ENCODE peak calls at places on chromosomes 7 and 10, in six cellular contexts. One of them, this sample, is unnamed.

GRCh38 chr7:31782411-31782991 is 95.5 kb downstream of the PPP1R17 start:
- DNase-seq in prostate gland: no peak
- DNase-seq in stomach: no peak
- DNase-seq in PC-9: peak
- DNase-seq in suprapubic skin: no peak
- DNase-seq in cardiac muscle cell: peak
- DNase-seq in this sample: no peak

GRCh38 chr10:61836888-61837747 is 64.4 kb upstream of the ARID5B start:
- DNase-seq in prostate gland: no peak
- DNase-seq in stomach: no peak
- DNase-seq in PC-9: peak
- DNase-seq in suprapubic skin: no peak
- DNase-seq in cardiac muscle cell: peak
- DNase-seq in this sample: no peak

GRCh38 chr10:45809829-45810228 is 37.5 kb downstream of the AGAP4 start:
- DNase-seq in prostate gland: no peak
- DNase-seq in stomach: no peak
- DNase-seq in PC-9: no peak
- DNase-seq in suprapubic skin: no peak
- DNase-seq in cardiac muscle cell: peak
- DNase-seq in this sample: no peak

GRCh38 chr7:29352041-29352440 is 157.5 kb downstream of the CHN2 start:
- DNase-seq in prostate gland: no peak
- DNase-seq in stomach: no peak
- DNase-seq in PC-9: peak
- DNase-seq in suprapubic skin: no peak
- DNase-seq in cardiac muscle cell: no peak
- DNase-seq in this sample: no peak

GRCh38 chr10:130141460-130141859 is 5.3 kb downstream of the GLRX3 start:
- DNase-seq in prostate gland: no peak
- DNase-seq in stomach: no peak
- DNase-seq in PC-9: no peak
- DNase-seq in suprapubic skin: no peak
- DNase-seq in cardiac muscle cell: peak
- DNase-seq in this sample: no peak

GRCh38 chr10:53315709-53316108 is 543.1 kb upstream of the MBL2 start:
- DNase-seq in prostate gland: no peak
- DNase-seq in stomach: no peak
- DNase-seq in PC-9: no peak
- DNase-seq in suprapubic skin: no peak
- DNase-seq in cardiac muscle cell: no peak
- DNase-seq in this sample: no peak

GRCh38 chr10:102678842-102679289 is 34.6 kb downstream of the TRIM8 start:
- DNase-seq in prostate gland: peak
- DNase-seq in stomach: peak
- DNase-seq in PC-9: no peak
- DNase-seq in suprapubic skin: no peak
- DNase-seq in cardiac muscle cell: peak
- DNase-seq in this sample: no peak

GRCh38 chr7:92843034-92843760 is 6.8 kb upstream of the CDK6 start:
- DNase-seq in prostate gland: no peak
- DNase-seq in stomach: no peak
- DNase-seq in PC-9: no peak
- DNase-seq in suprapubic skin: no peak
- DNase-seq in cardiac muscle cell: peak
- DNase-seq in this sample: no peak

GRCh38 chr10:132627736-132628512 is 90.3 kb downstream of the INPP5A start:
- DNase-seq in prostate gland: no peak
- DNase-seq in stomach: peak
- DNase-seq in PC-9: no peak
- DNase-seq in suprapubic skin: peak
- DNase-seq in cardiac muscle cell: peak
- DNase-seq in this sample: no peak

GRCh38 chr10:3754727-3755439 is 30.1 kb downstream of the KLF6 start:
- DNase-seq in prostate gland: no peak
- DNase-seq in stomach: no peak
- DNase-seq in PC-9: peak
- DNase-seq in suprapubic skin: no peak
- DNase-seq in cardiac muscle cell: peak
- DNase-seq in this sample: no peak

GRCh38 chr10:124223001-124223710 is 129.8 kb upstream of the CHST15 start:
- DNase-seq in prostate gland: no peak
- DNase-seq in stomach: no peak
- DNase-seq in PC-9: no peak
- DNase-seq in suprapubic skin: no peak
- DNase-seq in cardiac muscle cell: no peak
- DNase-seq in this sample: no peak

GRCh38 chr10:3398825-3399646 is 226.5 kb upstream of the PITRM1 start:
- DNase-seq in prostate gland: no peak
- DNase-seq in stomach: no peak
- DNase-seq in PC-9: no peak
- DNase-seq in suprapubic skin: no peak
- DNase-seq in cardiac muscle cell: peak
- DNase-seq in this sample: no peak

GRCh38 chr10:88791924-88792323 is 10.6 kb upstream of the LIPM start:
- DNase-seq in prostate gland: no peak
- DNase-seq in stomach: no peak
- DNase-seq in PC-9: no peak
- DNase-seq in suprapubic skin: no peak
- DNase-seq in cardiac muscle cell: peak
- DNase-seq in this sample: no peak

GRCh38 chr7:116691664-116692063 is 19.7 kb downstream of the MET start:
- DNase-seq in prostate gland: no peak
- DNase-seq in stomach: no peak
- DNase-seq in PC-9: no peak
- DNase-seq in suprapubic skin: no peak
- DNase-seq in cardiac muscle cell: peak
- DNase-seq in this sample: no peak

GRCh38 chr7:88759216-88759955 is at the start of gene ZNF804B:
- DNase-seq in prostate gland: peak
- DNase-seq in stomach: no peak
- DNase-seq in PC-9: no peak
- DNase-seq in suprapubic skin: peak
- DNase-seq in cardiac muscle cell: no peak
- DNase-seq in this sample: no peak

GRCh38 chr10:86316274-86316835 is 50.2 kb downstream of the GRID1 start:
- DNase-seq in prostate gland: no peak
- DNase-seq in stomach: no peak
- DNase-seq in PC-9: no peak
- DNase-seq in suprapubic skin: peak
- DNase-seq in cardiac muscle cell: no peak
- DNase-seq in this sample: no peak

GRCh38 chr10:7767209-7767608 is 20.6 kb downstream of the KIN start:
- DNase-seq in prostate gland: no peak
- DNase-seq in stomach: no peak
- DNase-seq in PC-9: no peak
- DNase-seq in suprapubic skin: no peak
- DNase-seq in cardiac muscle cell: peak
- DNase-seq in this sample: no peak

GRCh38 chr10:92279297-92279696 is 11.6 kb downstream of the CPEB3 start:
- DNase-seq in prostate gland: no peak
- DNase-seq in stomach: no peak
- DNase-seq in PC-9: no peak
- DNase-seq in suprapubic skin: no peak
- DNase-seq in cardiac muscle cell: peak
- DNase-seq in this sample: no peak

GRCh38 chr10:86757110-86757790 is 831 bp downstream of the BMPR1A start:
- DNase-seq in prostate gland: peak
- DNase-seq in stomach: peak
- DNase-seq in PC-9: peak
- DNase-seq in suprapubic skin: no peak
- DNase-seq in cardiac muscle cell: peak
- DNase-seq in this sample: no peak

GRCh38 chr10:77392236-77392721 is 245.3 kb downstream of the KCNMA1 start:
- DNase-seq in prostate gland: no peak
- DNase-seq in stomach: no peak
- DNase-seq in PC-9: no peak
- DNase-seq in suprapubic skin: peak
- DNase-seq in cardiac muscle cell: peak
- DNase-seq in this sample: no peak

GRCh38 chr10:91756286-91756685 is 41.9 kb upstream of the TNKS2 start:
- DNase-seq in prostate gland: no peak
- DNase-seq in stomach: no peak
- DNase-seq in PC-9: no peak
- DNase-seq in suprapubic skin: no peak
- DNase-seq in cardiac muscle cell: peak
- DNase-seq in this sample: no peak

GRCh38 chr7:86469680-86470295 is 173.9 kb upstream of the GRM3 start:
- DNase-seq in prostate gland: peak
- DNase-seq in stomach: peak
- DNase-seq in PC-9: peak
- DNase-seq in suprapubic skin: no peak
- DNase-seq in cardiac muscle cell: peak
- DNase-seq in this sample: no peak

GRCh38 chr7:105920766-105921165 is 42.3 kb upstream of the CDHR3 start:
- DNase-seq in prostate gland: no peak
- DNase-seq in stomach: no peak
- DNase-seq in PC-9: no peak
- DNase-seq in suprapubic skin: no peak
- DNase-seq in cardiac muscle cell: no peak
- DNase-seq in this sample: no peak

GRCh38 chr10:17980796-17981195 is 29.1 kb downstream of the SLC39A12 start:
- DNase-seq in prostate gland: no peak
- DNase-seq in stomach: no peak
- DNase-seq in PC-9: no peak
- DNase-seq in suprapubic skin: no peak
- DNase-seq in cardiac muscle cell: no peak
- DNase-seq in this sample: no peak

GRCh38 chr7:147492621-147493020 is 1097.9 kb upstream of the C7orf33 start:
- DNase-seq in prostate gland: no peak
- DNase-seq in stomach: no peak
- DNase-seq in PC-9: no peak
- DNase-seq in suprapubic skin: no peak
- DNase-seq in cardiac muscle cell: peak
- DNase-seq in this sample: no peak

GRCh38 chr7:40282858-40283257 is 148.1 kb downstream of the SUGCT start:
- DNase-seq in prostate gland: no peak
- DNase-seq in stomach: no peak
- DNase-seq in PC-9: no peak
- DNase-seq in suprapubic skin: no peak
- DNase-seq in cardiac muscle cell: no peak
- DNase-seq in this sample: no peak

GRCh38 chr7:155886391-155887173 is 74.3 kb upstream of the SHH start:
- DNase-seq in prostate gland: no peak
- DNase-seq in stomach: no peak
- DNase-seq in PC-9: no peak
- DNase-seq in suprapubic skin: peak
- DNase-seq in cardiac muscle cell: no peak
- DNase-seq in this sample: no peak

GRCh38 chr10:122561792-122562191 is 1.2 kb downstream of the DMBT1 start:
- DNase-seq in prostate gland: no peak
- DNase-seq in stomach: no peak
- DNase-seq in PC-9: no peak
- DNase-seq in suprapubic skin: no peak
- DNase-seq in cardiac muscle cell: no peak
- DNase-seq in this sample: no peak

GRCh38 chr10:70114902-70115301 is 17.7 kb downstream of the AIFM2 start:
- DNase-seq in prostate gland: no peak
- DNase-seq in stomach: no peak
- DNase-seq in PC-9: no peak
- DNase-seq in suprapubic skin: no peak
- DNase-seq in cardiac muscle cell: no peak
- DNase-seq in this sample: no peak

GRCh38 chr7:142797799-142798377 is 27.1 kb downstream of the PRSS2 start:
- DNase-seq in prostate gland: no peak
- DNase-seq in stomach: no peak
- DNase-seq in PC-9: peak
- DNase-seq in suprapubic skin: no peak
- DNase-seq in cardiac muscle cell: no peak
- DNase-seq in this sample: no peak

GRCh38 chr10:4221315-4221714 is 436.3 kb upstream of the KLF6 start:
- DNase-seq in prostate gland: no peak
- DNase-seq in stomach: no peak
- DNase-seq in PC-9: no peak
- DNase-seq in suprapubic skin: no peak
- DNase-seq in cardiac muscle cell: no peak
- DNase-seq in this sample: no peak

GRCh38 chr7:20352573-20353304 is 22.0 kb downstream of the ITGB8 start:
- DNase-seq in prostate gland: peak
- DNase-seq in stomach: no peak
- DNase-seq in PC-9: peak
- DNase-seq in suprapubic skin: no peak
- DNase-seq in cardiac muscle cell: no peak
- DNase-seq in this sample: no peak

GRCh38 chr10:120421250-120421649 is 35.8 kb upstream of the PLPP4 start:
- DNase-seq in prostate gland: no peak
- DNase-seq in stomach: no peak
- DNase-seq in PC-9: no peak
- DNase-seq in suprapubic skin: no peak
- DNase-seq in cardiac muscle cell: no peak
- DNase-seq in this sample: no peak

GRCh38 chr7:128915271-128915819 is 4.8 kb upstream of the KCP start:
- DNase-seq in prostate gland: no peak
- DNase-seq in stomach: no peak
- DNase-seq in PC-9: no peak
- DNase-seq in suprapubic skin: no peak
- DNase-seq in cardiac muscle cell: no peak
- DNase-seq in this sample: no peak

GRCh38 chr10:93703066-93703465 is 674 bp upstream of the FRA10AC1 start:
- DNase-seq in prostate gland: peak
- DNase-seq in stomach: no peak
- DNase-seq in PC-9: no peak
- DNase-seq in suprapubic skin: no peak
- DNase-seq in cardiac muscle cell: peak
- DNase-seq in this sample: no peak
- H3K27ac ChIP-seq in prostate gland: peak
- H3K27ac ChIP-seq in stomach: peak
- H3K27ac ChIP-seq in PC-9: peak
- H3K27ac ChIP-seq in suprapubic skin: peak
- H3K27ac ChIP-seq in cardiac muscle cell: peak
- H3K27ac ChIP-seq in this sample: peak

GRCh38 chr10:49308881-49309280 is 9.9 kb downstream of the C10orf71 start:
- DNase-seq in prostate gland: no peak
- DNase-seq in stomach: no peak
- DNase-seq in PC-9: no peak
- DNase-seq in suprapubic skin: no peak
- DNase-seq in cardiac muscle cell: no peak
- DNase-seq in this sample: no peak
- H3K27ac ChIP-seq in prostate gland: no peak
- H3K27ac ChIP-seq in stomach: no peak
- H3K27ac ChIP-seq in PC-9: no peak
- H3K27ac ChIP-seq in suprapubic skin: no peak
- H3K27ac ChIP-seq in cardiac muscle cell: no peak
- H3K27ac ChIP-seq in this sample: no peak

GRCh38 chr7:2544541-2545188 is 10.7 kb downstream of the BRAT1 start:
- DNase-seq in prostate gland: no peak
- DNase-seq in stomach: no peak
- DNase-seq in PC-9: no peak
- DNase-seq in suprapubic skin: no peak
- DNase-seq in cardiac muscle cell: no peak
- DNase-seq in this sample: no peak
- H3K27ac ChIP-seq in prostate gland: no peak
- H3K27ac ChIP-seq in stomach: no peak
- H3K27ac ChIP-seq in PC-9: no peak
- H3K27ac ChIP-seq in suprapubic skin: no peak
- H3K27ac ChIP-seq in cardiac muscle cell: no peak
- H3K27ac ChIP-seq in this sample: no peak

GRCh38 chr10:128049226-128050010 is 76.8 kb downstream of the MKI67 start:
- DNase-seq in prostate gland: no peak
- DNase-seq in stomach: no peak
- DNase-seq in PC-9: no peak
- DNase-seq in suprapubic skin: no peak
- DNase-seq in cardiac muscle cell: no peak
- DNase-seq in this sample: no peak
- H3K27ac ChIP-seq in prostate gland: no peak
- H3K27ac ChIP-seq in stomach: peak
- H3K27ac ChIP-seq in PC-9: no peak
- H3K27ac ChIP-seq in suprapubic skin: peak
- H3K27ac ChIP-seq in cardiac muscle cell: peak
- H3K27ac ChIP-seq in this sample: no peak